ENCODE peak calls at places on chromosome 4, in ten cellular contexts. One of them, this sample, is unnamed.

GRCh38 chr4:38255572-38255971 is 295.4 kb downstream of the PTTG2 start:
- DNase-seq in lung: no peak
- DNase-seq in brain microvascular endothelial cell: no peak
- DNase-seq in cardiac muscle cell: no peak
- DNase-seq in IMR-90: no peak
- DNase-seq in fibroblast of the aortic adventitia: no peak
- DNase-seq in dorsolateral prefrontal cortex: no peak
- DNase-seq in suprapubic skin: no peak
- DNase-seq in ascending aorta: no peak
- DNase-seq in astrocyte of the spinal cord: no peak
- DNase-seq in this sample: no peak

GRCh38 chr4:140012688-140013087 is 141.3 kb downstream of the MAML3 start:
- DNase-seq in lung: peak; percentile 75
- DNase-seq in brain microvascular endothelial cell: peak; percentile 89
- DNase-seq in cardiac muscle cell: peak; percentile 75
- DNase-seq in IMR-90: peak; percentile 95
- DNase-seq in fibroblast of the aortic adventitia: peak; percentile 70
- DNase-seq in dorsolateral prefrontal cortex: peak; percentile 52
- DNase-seq in suprapubic skin: no peak
- DNase-seq in ascending aorta: peak; percentile 75
- DNase-seq in astrocyte of the spinal cord: peak; percentile 89
- DNase-seq in this sample: peak; percentile 19

GRCh38 chr4:80237992-80238391 is 28.5 kb upstream of the FGF5 start:
- DNase-seq in lung: no peak
- DNase-seq in brain microvascular endothelial cell: peak; percentile 91
- DNase-seq in cardiac muscle cell: peak; percentile 80
- DNase-seq in IMR-90: peak; percentile 96
- DNase-seq in fibroblast of the aortic adventitia: peak; percentile 96
- DNase-seq in dorsolateral prefrontal cortex: no peak
- DNase-seq in suprapubic skin: no peak
- DNase-seq in ascending aorta: no peak
- DNase-seq in astrocyte of the spinal cord: peak; percentile 90
- DNase-seq in this sample: no peak

GRCh38 chr4:2850966-2851782 is 7.5 kb downstream of the ADD1 start:
- DNase-seq in lung: no peak
- DNase-seq in brain microvascular endothelial cell: no peak
- DNase-seq in cardiac muscle cell: peak; percentile 35
- DNase-seq in IMR-90: peak; percentile 60
- DNase-seq in fibroblast of the aortic adventitia: peak; percentile 80
- DNase-seq in dorsolateral prefrontal cortex: no peak
- DNase-seq in suprapubic skin: no peak
- DNase-seq in ascending aorta: no peak
- DNase-seq in astrocyte of the spinal cord: peak; percentile 46
- DNase-seq in this sample: no peak

GRCh38 chr4:183170894-183171293 is 71.8 kb downstream of the WWC2 start:
- DNase-seq in lung: no peak
- DNase-seq in brain microvascular endothelial cell: no peak
- DNase-seq in cardiac muscle cell: no peak
- DNase-seq in IMR-90: no peak
- DNase-seq in fibroblast of the aortic adventitia: no peak
- DNase-seq in dorsolateral prefrontal cortex: no peak
- DNase-seq in suprapubic skin: no peak
- DNase-seq in ascending aorta: no peak
- DNase-seq in astrocyte of the spinal cord: no peak
- DNase-seq in this sample: no peak

GRCh38 chr4:167032876-167033275 is 201.4 kb downstream of the SPOCK3 start:
- DNase-seq in lung: no peak
- DNase-seq in brain microvascular endothelial cell: no peak
- DNase-seq in cardiac muscle cell: peak; percentile 14
- DNase-seq in IMR-90: peak; percentile 39
- DNase-seq in fibroblast of the aortic adventitia: peak; percentile 44
- DNase-seq in dorsolateral prefrontal cortex: no peak
- DNase-seq in suprapubic skin: no peak
- DNase-seq in ascending aorta: no peak
- DNase-seq in astrocyte of the spinal cord: no peak
- DNase-seq in this sample: no peak

GRCh38 chr4:85209161-85209560 is 242.7 kb upstream of the WDFY3 start:
- DNase-seq in lung: no peak
- DNase-seq in brain microvascular endothelial cell: no peak
- DNase-seq in cardiac muscle cell: peak; percentile 6
- DNase-seq in IMR-90: no peak
- DNase-seq in fibroblast of the aortic adventitia: peak; percentile 5
- DNase-seq in dorsolateral prefrontal cortex: no peak
- DNase-seq in suprapubic skin: no peak
- DNase-seq in ascending aorta: no peak
- DNase-seq in astrocyte of the spinal cord: peak; percentile 8
- DNase-seq in this sample: no peak

GRCh38 chr4:145061325-145061920 is 36.6 kb downstream of the ANAPC10 start:
- DNase-seq in lung: no peak
- DNase-seq in brain microvascular endothelial cell: no peak
- DNase-seq in cardiac muscle cell: peak; percentile 79
- DNase-seq in IMR-90: peak; percentile 67
- DNase-seq in fibroblast of the aortic adventitia: peak; percentile 85
- DNase-seq in dorsolateral prefrontal cortex: no peak
- DNase-seq in suprapubic skin: no peak
- DNase-seq in ascending aorta: no peak
- DNase-seq in astrocyte of the spinal cord: peak; percentile 73
- DNase-seq in this sample: no peak

GRCh38 chr4:76600447-76600846 is 165.4 kb downstream of the SHROOM3 start:
- DNase-seq in lung: no peak
- DNase-seq in brain microvascular endothelial cell: no peak
- DNase-seq in cardiac muscle cell: no peak
- DNase-seq in IMR-90: no peak
- DNase-seq in fibroblast of the aortic adventitia: peak; percentile 50
- DNase-seq in dorsolateral prefrontal cortex: no peak
- DNase-seq in suprapubic skin: no peak
- DNase-seq in ascending aorta: no peak
- DNase-seq in astrocyte of the spinal cord: no peak
- DNase-seq in this sample: no peak

GRCh38 chr4:147539959-147540358 is 59.1 kb downstream of the EDNRA start:
- DNase-seq in lung: no peak
- DNase-seq in brain microvascular endothelial cell: no peak
- DNase-seq in cardiac muscle cell: no peak
- DNase-seq in IMR-90: no peak
- DNase-seq in fibroblast of the aortic adventitia: no peak
- DNase-seq in dorsolateral prefrontal cortex: no peak
- DNase-seq in suprapubic skin: no peak
- DNase-seq in ascending aorta: no peak
- DNase-seq in astrocyte of the spinal cord: no peak
- DNase-seq in this sample: no peak

GRCh38 chr4:15976456-15977096 is 13.6 kb upstream of the FGFBP2 start:
- DNase-seq in lung: no peak
- DNase-seq in brain microvascular endothelial cell: no peak
- DNase-seq in cardiac muscle cell: peak; percentile 12
- DNase-seq in IMR-90: no peak
- DNase-seq in fibroblast of the aortic adventitia: no peak
- DNase-seq in dorsolateral prefrontal cortex: no peak
- DNase-seq in suprapubic skin: no peak
- DNase-seq in ascending aorta: no peak
- DNase-seq in astrocyte of the spinal cord: no peak
- DNase-seq in this sample: no peak

GRCh38 chr4:174631901-174632758 is 109.8 kb upstream of the HPGD start:
- DNase-seq in lung: no peak
- DNase-seq in brain microvascular endothelial cell: peak; percentile 40
- DNase-seq in cardiac muscle cell: peak; percentile 68
- DNase-seq in IMR-90: peak; percentile 23
- DNase-seq in fibroblast of the aortic adventitia: peak; percentile 73
- DNase-seq in dorsolateral prefrontal cortex: no peak
- DNase-seq in suprapubic skin: no peak
- DNase-seq in ascending aorta: no peak
- DNase-seq in astrocyte of the spinal cord: peak; percentile 58
- DNase-seq in this sample: no peak

GRCh38 chr4:75634281-75634680 is 4.0 kb upstream of the CDKL2 start:
- DNase-seq in lung: no peak
- DNase-seq in brain microvascular endothelial cell: no peak
- DNase-seq in cardiac muscle cell: no peak
- DNase-seq in IMR-90: no peak
- DNase-seq in fibroblast of the aortic adventitia: no peak
- DNase-seq in dorsolateral prefrontal cortex: no peak
- DNase-seq in suprapubic skin: no peak
- DNase-seq in ascending aorta: no peak
- DNase-seq in astrocyte of the spinal cord: peak; percentile 22
- DNase-seq in this sample: no peak

GRCh38 chr4:181582595-181582994 is 660.6 kb upstream of the TENM3 start:
- DNase-seq in lung: no peak
- DNase-seq in brain microvascular endothelial cell: no peak
- DNase-seq in cardiac muscle cell: no peak
- DNase-seq in IMR-90: no peak
- DNase-seq in fibroblast of the aortic adventitia: no peak
- DNase-seq in dorsolateral prefrontal cortex: no peak
- DNase-seq in suprapubic skin: no peak
- DNase-seq in ascending aorta: no peak
- DNase-seq in astrocyte of the spinal cord: no peak
- DNase-seq in this sample: no peak
- TF ChIP-seq CTCF in lung: no peak
- TF ChIP-seq CTCF in brain microvascular endothelial cell: peak; percentile 30
- TF ChIP-seq CTCF in cardiac muscle cell: no peak
- TF ChIP-seq CTCF in IMR-90: no peak
- TF ChIP-seq CTCF in fibroblast of the aortic adventitia: no peak
- TF ChIP-seq CTCF in dorsolateral prefrontal cortex: no peak
- TF ChIP-seq CTCF in suprapubic skin: no peak
- TF ChIP-seq CTCF in ascending aorta: no peak
- TF ChIP-seq CTCF in astrocyte of the spinal cord: no peak
- TF ChIP-seq CTCF in this sample: no peak

GRCh38 chr4:165301833-165302232 is 25.6 kb upstream of the MSMO1 start:
- DNase-seq in lung: no peak
- DNase-seq in brain microvascular endothelial cell: peak; percentile 16
- DNase-seq in cardiac muscle cell: peak; percentile 35
- DNase-seq in IMR-90: peak; percentile 54
- DNase-seq in fibroblast of the aortic adventitia: peak; percentile 35
- DNase-seq in dorsolateral prefrontal cortex: no peak
- DNase-seq in suprapubic skin: no peak
- DNase-seq in ascending aorta: no peak
- DNase-seq in astrocyte of the spinal cord: peak; percentile 56
- DNase-seq in this sample: no peak
- H3K4me3 ChIP-seq in lung: no peak overlapping the region
- H3K4me3 ChIP-seq in brain microvascular endothelial cell: peak overlapping the region; percentile 18
- H3K4me3 ChIP-seq in cardiac muscle cell: no peak overlapping the region
- H3K4me3 ChIP-seq in IMR-90: peak overlapping the region; percentile 31
- H3K4me3 ChIP-seq in fibroblast of the aortic adventitia: peak overlapping the region; percentile 50
- H3K4me3 ChIP-seq in dorsolateral prefrontal cortex: peak overlapping the region; percentile 21
- H3K4me3 ChIP-seq in suprapubic skin: peak overlapping the region; percentile 3
- H3K4me3 ChIP-seq in ascending aorta: peak overlapping the region; percentile 32
- H3K4me3 ChIP-seq in astrocyte of the spinal cord: peak overlapping the region; percentile 8
- H3K4me3 ChIP-seq in this sample: peak overlapping the region; percentile 25

DNA sequence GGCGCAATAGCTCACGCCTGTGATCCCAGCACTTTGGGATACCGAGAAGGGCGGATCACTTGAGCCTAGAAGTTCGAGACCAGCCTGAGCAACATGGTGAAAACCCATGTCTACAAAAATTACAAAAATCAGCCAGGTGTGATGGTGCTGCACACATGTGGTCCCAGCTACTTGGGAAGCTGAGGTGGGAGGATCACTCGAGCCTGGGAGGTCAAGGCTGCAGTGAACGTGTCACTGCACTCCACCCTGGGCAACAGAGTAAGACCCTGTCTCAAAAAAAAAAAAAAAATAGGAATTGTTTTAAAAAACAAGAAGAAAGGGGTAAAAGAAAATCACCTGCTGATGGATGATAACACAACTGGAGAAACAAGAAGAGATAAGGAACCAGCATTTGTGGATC is 38.8 kb downstream of the CHIC2 start:
- DNase-seq in lung: no peak
- DNase-seq in brain microvascular endothelial cell: no peak
- DNase-seq in cardiac muscle cell: no peak
- DNase-seq in IMR-90: no peak
- DNase-seq in fibroblast of the aortic adventitia: no peak
- DNase-seq in dorsolateral prefrontal cortex: no peak
- DNase-seq in suprapubic skin: no peak
- DNase-seq in ascending aorta: no peak
- DNase-seq in astrocyte of the spinal cord: no peak
- DNase-seq in this sample: no peak
- TF ChIP-seq CTCF in lung: no peak
- TF ChIP-seq CTCF in brain microvascular endothelial cell: no peak
- TF ChIP-seq CTCF in cardiac muscle cell: no peak
- TF ChIP-seq CTCF in IMR-90: no peak
- TF ChIP-seq CTCF in fibroblast of the aortic adventitia: no peak
- TF ChIP-seq CTCF in dorsolateral prefrontal cortex: no peak
- TF ChIP-seq CTCF in suprapubic skin: no peak
- TF ChIP-seq CTCF in ascending aorta: no peak
- TF ChIP-seq CTCF in astrocyte of the spinal cord: no peak
- TF ChIP-seq CTCF in this sample: no peak

GRCh38 chr4:25032126-25032525 is 1.4 kb upstream of the LGI2 start:
- DNase-seq in lung: no peak
- DNase-seq in brain microvascular endothelial cell: no peak
- DNase-seq in cardiac muscle cell: peak; percentile 27
- DNase-seq in IMR-90: peak; percentile 5
- DNase-seq in fibroblast of the aortic adventitia: peak; percentile 48
- DNase-seq in dorsolateral prefrontal cortex: no peak
- DNase-seq in suprapubic skin: no peak
- DNase-seq in ascending aorta: no peak
- DNase-seq in astrocyte of the spinal cord: peak; percentile 10
- DNase-seq in this sample: no peak

GRCh38 chr4:25031077-25031606 is 396 bp upstream of the LGI2 start:
- DNase-seq in lung: no peak
- DNase-seq in brain microvascular endothelial cell: no peak
- DNase-seq in cardiac muscle cell: peak; percentile 67
- DNase-seq in IMR-90: no peak
- DNase-seq in fibroblast of the aortic adventitia: peak; percentile 18
- DNase-seq in dorsolateral prefrontal cortex: no peak
- DNase-seq in suprapubic skin: no peak
- DNase-seq in ascending aorta: no peak
- DNase-seq in astrocyte of the spinal cord: peak; percentile 18
- DNase-seq in this sample: peak; percentile 32

GRCh38 chr4:25029479-25030282 is 1.1 kb downstream of the LGI2 start:
- DNase-seq in lung: no peak
- DNase-seq in brain microvascular endothelial cell: no peak
- DNase-seq in cardiac muscle cell: no peak
- DNase-seq in IMR-90: no peak
- DNase-seq in fibroblast of the aortic adventitia: no peak
- DNase-seq in dorsolateral prefrontal cortex: no peak
- DNase-seq in suprapubic skin: no peak
- DNase-seq in ascending aorta: no peak
- DNase-seq in astrocyte of the spinal cord: no peak
- DNase-seq in this sample: no peak

DNA sequence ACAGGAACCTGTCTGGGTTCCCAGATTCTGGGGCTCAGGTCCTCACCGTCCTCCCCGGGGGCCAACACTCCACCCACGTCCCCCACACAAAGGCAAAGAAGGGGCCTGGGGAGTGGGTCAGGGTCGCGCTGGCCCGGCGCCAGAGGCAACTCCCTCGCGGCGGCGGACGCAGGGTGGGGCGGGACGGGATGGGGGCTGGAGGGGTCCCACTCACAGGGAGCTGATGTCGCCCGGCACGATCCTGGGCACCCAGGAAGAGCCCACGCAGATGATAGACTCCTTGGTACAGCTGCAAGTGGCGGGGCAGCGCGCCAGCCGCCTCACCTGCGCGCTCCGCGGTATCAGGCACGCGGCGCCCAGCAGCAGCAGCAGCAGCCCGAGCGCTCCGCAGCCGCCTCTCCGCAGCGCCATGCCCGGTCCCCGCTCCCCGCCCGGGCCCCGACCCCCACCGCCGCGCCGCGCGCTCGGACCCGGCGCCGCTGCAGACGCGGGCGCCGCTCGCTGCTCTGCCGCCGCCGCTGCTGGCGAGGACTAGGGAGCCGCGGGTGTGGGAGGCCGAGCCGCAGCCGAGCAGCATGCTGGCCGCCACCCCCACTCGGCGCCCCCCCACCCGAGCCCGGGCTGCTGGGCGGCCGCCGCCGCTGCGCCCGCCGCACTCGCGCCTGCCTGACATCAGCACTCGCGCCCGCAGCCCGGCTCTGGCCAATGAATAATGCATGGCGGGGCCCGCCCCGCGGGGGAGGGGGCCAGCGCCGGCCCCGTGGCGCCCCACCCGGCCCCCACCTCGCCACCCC is at the start of gene LGI2:
- DNase-seq in lung: no peak
- DNase-seq in brain microvascular endothelial cell: no peak
- DNase-seq in cardiac muscle cell: peak; percentile 45
- DNase-seq in IMR-90: no peak
- DNase-seq in fibroblast of the aortic adventitia: no peak
- DNase-seq in dorsolateral prefrontal cortex: peak; percentile 43
- DNase-seq in suprapubic skin: no peak
- DNase-seq in ascending aorta: peak; percentile 79
- DNase-seq in astrocyte of the spinal cord: no peak
- DNase-seq in this sample: peak; percentile 51
- H3K4me3 ChIP-seq in lung: peak within 1 kb of the TSS; percentile 31
- H3K4me3 ChIP-seq in brain microvascular endothelial cell: peak within 1 kb of the TSS; percentile 42
- H3K4me3 ChIP-seq in cardiac muscle cell: peak within 1 kb of the TSS; percentile 72
- H3K4me3 ChIP-seq in IMR-90: peak within 1 kb of the TSS; percentile 31
- H3K4me3 ChIP-seq in fibroblast of the aortic adventitia: peak within 1 kb of the TSS; percentile 54
- H3K4me3 ChIP-seq in dorsolateral prefrontal cortex: peak within 1 kb of the TSS; percentile 60
- H3K4me3 ChIP-seq in suprapubic skin: peak within 1 kb of the TSS; percentile 64
- H3K4me3 ChIP-seq in ascending aorta: peak within 1 kb of the TSS; percentile 66
- H3K4me3 ChIP-seq in astrocyte of the spinal cord: peak within 1 kb of the TSS; percentile 24
- H3K4me3 ChIP-seq in this sample: peak within 1 kb of the TSS; percentile 64

This sample was measured in heart right ventricle.